ENCODE peak calls at places on chromosomes 2 and 18, in eight cellular contexts. One of them, this sample, is unnamed.

GRCh38 chr2:148592812-148593211 is 51.7 kb upstream of the EPC2 start:
- DNase-seq in gastrocnemius medialis: no peak
- DNase-seq in stimulated activated CD4-positive, alpha-beta T cell treated with anti-CD3 and anti-CD28 coated beads, Interleukin-4, amount 100 ng/mL, for 4 hours: no peak
- DNase-seq in NCI-H748 treated with DMSO at 0.1 percent for 48 hours: no peak
- DNase-seq in Jurkat, Clone E6-1: no peak
- DNase-seq in erythroblast: no peak
- DNase-seq in PC-9: no peak
- DNase-seq in HFFc6: no peak
- DNase-seq in this sample: no peak

GRCh38 chr18:44602380-44602779 is 78.3 kb upstream of the SETBP1 start:
- DNase-seq in Jurkat, Clone E6-1: no peak
- DNase-seq in HFFc6: peak; percentile 47
- DNase-seq in stimulated activated CD4-positive, alpha-beta T cell treated with anti-CD3 and anti-CD28 coated beads, Interleukin-4, amount 100 ng/mL, for 4 hours: no peak
- DNase-seq in PC-9: peak; percentile 57
- DNase-seq in gastrocnemius medialis: no peak
- DNase-seq in erythroblast: no peak
- DNase-seq in NCI-H748 treated with DMSO at 0.1 percent for 48 hours: no peak
- DNase-seq in this sample: no peak

GRCh38 chr2:102029405-102029804 is 37.6 kb downstream of the IL1R2 start:
- DNase-seq in erythroblast: no peak
- DNase-seq in PC-9: no peak
- DNase-seq in Jurkat, Clone E6-1: no peak
- DNase-seq in HFFc6: peak; percentile 11
- DNase-seq in gastrocnemius medialis: no peak
- DNase-seq in stimulated activated CD4-positive, alpha-beta T cell treated with anti-CD3 and anti-CD28 coated beads, Interleukin-4, amount 100 ng/mL, for 4 hours: no peak
- DNase-seq in NCI-H748 treated with DMSO at 0.1 percent for 48 hours: no peak
- DNase-seq in this sample: no peak

GRCh38 chr2:237995036-237995435 is 28.2 kb downstream of the UBE2F start:
- DNase-seq in PC-9: no peak
- DNase-seq in erythroblast: peak; percentile 75
- DNase-seq in HFFc6: no peak
- DNase-seq in gastrocnemius medialis: no peak
- DNase-seq in stimulated activated CD4-positive, alpha-beta T cell treated with anti-CD3 and anti-CD28 coated beads, Interleukin-4, amount 100 ng/mL, for 4 hours: no peak
- DNase-seq in Jurkat, Clone E6-1: no peak
- DNase-seq in NCI-H748 treated with DMSO at 0.1 percent for 48 hours: no peak
- DNase-seq in this sample: no peak

GRCh38 chr2:33062665-33063249 is 116.0 kb downstream of the LTBP1 start:
- DNase-seq in HFFc6: no peak
- DNase-seq in erythroblast: peak; percentile 15
- DNase-seq in Jurkat, Clone E6-1: no peak
- DNase-seq in gastrocnemius medialis: no peak
- DNase-seq in stimulated activated CD4-positive, alpha-beta T cell treated with anti-CD3 and anti-CD28 coated beads, Interleukin-4, amount 100 ng/mL, for 4 hours: no peak
- DNase-seq in NCI-H748 treated with DMSO at 0.1 percent for 48 hours: no peak
- DNase-seq in PC-9: no peak
- DNase-seq in this sample: no peak

GRCh38 chr2:230881840-230882239 is 17.1 kb downstream of the ITM2C start:
- DNase-seq in PC-9: no peak
- DNase-seq in stimulated activated CD4-positive, alpha-beta T cell treated with anti-CD3 and anti-CD28 coated beads, Interleukin-4, amount 100 ng/mL, for 4 hours: no peak
- DNase-seq in gastrocnemius medialis: no peak
- DNase-seq in erythroblast: no peak
- DNase-seq in NCI-H748 treated with DMSO at 0.1 percent for 48 hours: no peak
- DNase-seq in HFFc6: no peak
- DNase-seq in Jurkat, Clone E6-1: no peak
- DNase-seq in this sample: no peak

GRCh38 chr2:192700934-192701333 is 506.2 kb upstream of the TMEFF2 start:
- DNase-seq in stimulated activated CD4-positive, alpha-beta T cell treated with anti-CD3 and anti-CD28 coated beads, Interleukin-4, amount 100 ng/mL, for 4 hours: no peak
- DNase-seq in PC-9: no peak
- DNase-seq in erythroblast: no peak
- DNase-seq in NCI-H748 treated with DMSO at 0.1 percent for 48 hours: no peak
- DNase-seq in Jurkat, Clone E6-1: no peak
- DNase-seq in gastrocnemius medialis: no peak
- DNase-seq in HFFc6: no peak
- DNase-seq in this sample: no peak

GRCh38 chr2:161900241-161900640 is 173.8 kb downstream of the DPP4 start:
- DNase-seq in erythroblast: no peak
- DNase-seq in PC-9: no peak
- DNase-seq in Jurkat, Clone E6-1: no peak
- DNase-seq in NCI-H748 treated with DMSO at 0.1 percent for 48 hours: no peak
- DNase-seq in stimulated activated CD4-positive, alpha-beta T cell treated with anti-CD3 and anti-CD28 coated beads, Interleukin-4, amount 100 ng/mL, for 4 hours: no peak
- DNase-seq in gastrocnemius medialis: no peak
- DNase-seq in HFFc6: no peak
- DNase-seq in this sample: no peak

GRCh38 chr2:181114021-181114420 is 133.6 kb downstream of the UBE2E3 start:
- DNase-seq in erythroblast: no peak
- DNase-seq in stimulated activated CD4-positive, alpha-beta T cell treated with anti-CD3 and anti-CD28 coated beads, Interleukin-4, amount 100 ng/mL, for 4 hours: no peak
- DNase-seq in gastrocnemius medialis: no peak
- DNase-seq in NCI-H748 treated with DMSO at 0.1 percent for 48 hours: no peak
- DNase-seq in Jurkat, Clone E6-1: no peak
- DNase-seq in HFFc6: no peak
- DNase-seq in PC-9: no peak
- DNase-seq in this sample: no peak

GRCh38 chr2:158928965-158929364 is 39.5 kb upstream of the TANC1 start:
- DNase-seq in gastrocnemius medialis: no peak
- DNase-seq in PC-9: peak; percentile 36
- DNase-seq in stimulated activated CD4-positive, alpha-beta T cell treated with anti-CD3 and anti-CD28 coated beads, Interleukin-4, amount 100 ng/mL, for 4 hours: no peak
- DNase-seq in NCI-H748 treated with DMSO at 0.1 percent for 48 hours: no peak
- DNase-seq in erythroblast: no peak
- DNase-seq in HFFc6: no peak
- DNase-seq in Jurkat, Clone E6-1: no peak
- DNase-seq in this sample: no peak

GRCh38 chr2:141810148-141810547 is 320.7 kb downstream of the LRP1B start:
- DNase-seq in stimulated activated CD4-positive, alpha-beta T cell treated with anti-CD3 and anti-CD28 coated beads, Interleukin-4, amount 100 ng/mL, for 4 hours: no peak
- DNase-seq in PC-9: no peak
- DNase-seq in Jurkat, Clone E6-1: no peak
- DNase-seq in NCI-H748 treated with DMSO at 0.1 percent for 48 hours: no peak
- DNase-seq in erythroblast: no peak
- DNase-seq in HFFc6: no peak
- DNase-seq in gastrocnemius medialis: no peak
- DNase-seq in this sample: no peak

GRCh38 chr2:23487735-23488492 is 102.9 kb downstream of the KLHL29 start:
- DNase-seq in HFFc6: peak; percentile 24
- DNase-seq in stimulated activated CD4-positive, alpha-beta T cell treated with anti-CD3 and anti-CD28 coated beads, Interleukin-4, amount 100 ng/mL, for 4 hours: no peak
- DNase-seq in NCI-H748 treated with DMSO at 0.1 percent for 48 hours: no peak
- DNase-seq in gastrocnemius medialis: no peak
- DNase-seq in PC-9: no peak
- DNase-seq in Jurkat, Clone E6-1: peak; percentile 7
- DNase-seq in erythroblast: no peak
- DNase-seq in this sample: no peak

GRCh38 chr2:232890896-232891601 is 21.0 kb downstream of the SNORC start:
- DNase-seq in gastrocnemius medialis: peak; percentile 69
- DNase-seq in PC-9: peak; percentile 62
- DNase-seq in erythroblast: no peak
- DNase-seq in NCI-H748 treated with DMSO at 0.1 percent for 48 hours: peak; percentile 50
- DNase-seq in Jurkat, Clone E6-1: no peak
- DNase-seq in HFFc6: peak; percentile 21
- DNase-seq in stimulated activated CD4-positive, alpha-beta T cell treated with anti-CD3 and anti-CD28 coated beads, Interleukin-4, amount 100 ng/mL, for 4 hours: no peak
- DNase-seq in this sample: no peak

GRCh38 chr2:28419003-28419704 is 26.5 kb downstream of the FOSL2 start:
- DNase-seq in gastrocnemius medialis: no peak
- DNase-seq in NCI-H748 treated with DMSO at 0.1 percent for 48 hours: no peak
- DNase-seq in HFFc6: no peak
- DNase-seq in erythroblast: peak; percentile 14
- DNase-seq in stimulated activated CD4-positive, alpha-beta T cell treated with anti-CD3 and anti-CD28 coated beads, Interleukin-4, amount 100 ng/mL, for 4 hours: no peak
- DNase-seq in PC-9: no peak
- DNase-seq in Jurkat, Clone E6-1: peak; percentile 43
- DNase-seq in this sample: no peak